ENCODE peak calls at places on chromosomes 5 and 9, in six cellular contexts. W is AG04450, P is HepG2, Y is HCT116, L is heart right ventricle, D is GM06990. F is an unnamed sample.

GRCh38 chr5:76947064-76947463 is 5.8 kb upstream of the CRHBP start:
- DNase-seq in Y (no peak), W (no peak), L (no peak), P (no peak), D (no peak), F (no peak)

GRCh38 chr5:124343451-124343867 is 403.0 kb downstream of the ZNF608 start:
- DNase-seq in W (peak; percentile 79), Y (no peak), L (no peak), P (no peak), D (no peak), F (peak; percentile 94)

GRCh38 chr5:65480306-65480865 is 1.3 kb downstream of the ADAMTS6 start:
- DNase-seq in L (peak; percentile 75), W (peak; percentile 83), D (peak; percentile 41), P (peak; percentile 73), Y (no peak), F (peak; percentile 91)

GRCh38 chr5:159971931-159972461 is 36.9 kb upstream of the TTC1 start:
- DNase-seq in W (no peak), Y (no peak), L (peak; percentile 34), D (no peak), P (no peak), F (no peak)

GRCh38 chr5:56900858-56901578 is 8.4 kb upstream of the SETD9 start:
- DNase-seq in P (peak; percentile 56), W (no peak), L (no peak), D (no peak), Y (peak; percentile 19), F (peak; percentile 51)

GRCh38 chr9:26264709-26265601 is 586.7 kb upstream of the TUSC1 start:
- DNase-seq in W (peak; percentile 38), L (no peak), Y (no peak), P (no peak), D (no peak), F (peak; percentile 87)

GRCh38 chr9:16868706-16869105 is 1.8 kb downstream of the BNC2 start:
- DNase-seq in W (no peak), L (no peak), Y (no peak), D (no peak), P (no peak), F (peak; percentile 47)

GRCh38 chr5:206927-207536 is 10.9 kb downstream of the CCDC127 start:
- DNase-seq in Y (no peak), W (no peak), D (no peak), L (no peak), P (no peak), F (no peak)

GRCh38 chr9:126127591-126127990 is 199.0 kb upstream of the MVB12B start:
- DNase-seq in Y (no peak), P (no peak), W (no peak), L (no peak), D (no peak), F (no peak)

GRCh38 chr9:12640866-12641636 is 52.1 kb upstream of the TYRP1 start:
- DNase-seq in W (no peak), D (no peak), P (no peak), L (no peak), Y (no peak), F (no peak)

GRCh38 chr9:30972654-30973053 is 1411.8 kb upstream of the ACO1 start:
- DNase-seq in D (no peak), Y (no peak), P (no peak), L (no peak), W (no peak), F (no peak)

GRCh38 chr9:30964332-30964731 is 1420.1 kb upstream of the ACO1 start:
- DNase-seq in L (no peak), Y (no peak), P (no peak), D (no peak), W (no peak), F (no peak)

GRCh38 chr9:30970186-30970585 is 1414.3 kb upstream of the ACO1 start:
- DNase-seq in W (no peak), D (no peak), P (no peak), Y (no peak), L (no peak), F (no peak)

GRCh38 chr9:30967484-30967883 is 1417.0 kb upstream of the ACO1 start:
- DNase-seq in D (no peak), L (no peak), W (no peak), P (no peak), Y (peak; percentile 3), F (peak; percentile 9)
- TF ChIP-seq CTCF in D (peak; percentile 4), L (no peak), W (no peak), P (peak; percentile 21), Y (peak; percentile 14), F (no peak)

GRCh38 chr5:177362102-177362868 is 4.6 kb downstream of the RGS14 start:
- DNase-seq in P (no peak), Y (no peak), L (no peak), W (no peak), D (no peak), F (no peak)
- H3K4me3 ChIP-seq in P (peak overlapping the region; percentile 81), Y (peak overlapping the region; percentile 58), L (peak overlapping the region; percentile 41), W (no peak overlapping the region), D (peak overlapping the region; percentile 53), F (no peak overlapping the region)

GRCh38 chr9:95177617-95178016 is 139.9 kb downstream of the FANCC start:
- DNase-seq in P (no peak), W (no peak), Y (no peak), D (no peak), L (no peak), F (no peak)

GRCh38 chr9:95181845-95182244 is 135.7 kb downstream of the FANCC start:
- DNase-seq in W (no peak), Y (no peak), P (no peak), L (no peak), D (no peak), F (no peak)

GRCh38 chr9:95181226-95181818 is 136.2 kb downstream of the FANCC start:
- DNase-seq in L (no peak), Y (peak; percentile 4), D (no peak), P (no peak), W (no peak), F (peak; percentile 19)

GRCh38 chr9:95185931-95186330 is 131.6 kb downstream of the FANCC start:
- DNase-seq in W (no peak), P (no peak), L (no peak), Y (no peak), D (no peak), F (no peak)

GRCh38 chr9:95182854-95183563 is 134.5 kb downstream of the FANCC start:
- DNase-seq in Y (no peak), L (no peak), W (no peak), P (peak; percentile 22), D (no peak), F (peak; percentile 51)
- TF ChIP-seq CTCF in Y (no peak), L (no peak), W (no peak), P (peak; percentile 46), D (no peak), F (peak; percentile 48)

DNA sequence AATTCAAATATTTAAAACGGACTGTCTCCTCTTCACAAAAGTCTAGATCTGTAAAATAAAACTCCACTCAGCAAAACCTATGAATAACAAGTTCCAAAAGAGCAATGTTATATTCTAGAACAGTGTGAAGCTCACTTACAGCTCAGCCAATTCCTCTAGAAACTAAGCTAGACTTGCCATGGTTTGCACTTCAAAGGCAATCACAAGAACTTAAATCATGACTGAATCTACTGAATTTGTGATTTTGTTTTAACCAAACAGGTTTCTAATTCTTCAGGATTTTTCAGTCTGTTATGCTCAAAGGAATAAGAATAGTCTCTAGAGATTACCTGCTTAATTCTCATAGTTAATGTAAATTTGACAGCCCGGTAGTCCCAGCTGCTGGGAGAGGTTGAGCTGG is 1.4 kb upstream of the PKD2L2 start:
- DNase-seq in L (no peak), W (no peak), Y (no peak), D (no peak), P (no peak), F (no peak)
- H3K4me3 ChIP-seq in L (peak overlapping the region; percentile 61), W (no peak overlapping the region), Y (no peak overlapping the region), D (peak overlapping the region; percentile 65), P (no peak overlapping the region), F (no peak overlapping the region)

GRCh38 chr5:145681686-145682085 is 153.5 kb downstream of the PRELID2 start:
- DNase-seq in Y (peak; percentile 75), P (peak; percentile 83), W (peak; percentile 20), D (peak; percentile 3), L (no peak), F (peak; percentile 72)
- TF ChIP-seq CTCF in Y (peak; percentile 81), P (peak; percentile 88), W (peak; percentile 85), D (peak; percentile 88), L (peak; percentile 50), F (peak; percentile 87)

DNA sequence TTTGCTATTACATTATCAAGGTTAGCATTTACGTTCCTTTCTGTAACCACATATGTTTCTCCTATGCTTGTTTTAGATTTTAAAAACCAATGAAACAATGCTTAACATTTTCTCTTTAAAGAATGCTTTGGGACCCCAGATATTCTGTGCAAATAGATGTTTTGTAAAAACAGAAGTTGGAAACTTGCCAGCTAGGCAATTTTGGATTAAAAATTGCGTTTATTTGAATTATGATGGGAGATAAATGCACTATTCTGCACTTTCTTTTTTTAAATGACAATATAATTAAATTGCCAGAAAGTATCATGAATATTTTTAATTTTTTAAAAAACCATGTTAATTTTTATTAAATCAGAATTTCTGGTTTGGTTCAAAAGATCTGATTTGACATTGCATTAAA is 81.6 kb downstream of the MACIR start:
- DNase-seq in D (no peak), Y (no peak), L (no peak), P (no peak), W (no peak), F (no peak)
- H3K4me3 ChIP-seq in D (no peak overlapping the region), Y (no peak overlapping the region), L (no peak overlapping the region), P (no peak overlapping the region), W (no peak overlapping the region), F (no peak overlapping the region)